ENCODE peak calls at places on chromosome 14, in five cellular contexts. I, O, Y, P and B are unnamed samples.

GRCh38 chr14:103156733-103157411 is 33.6 kb downstream of the TNFAIP2 start:
- DNase-seq in I (no peak), O (no peak), Y (no peak), P (no peak), B (no peak)

GRCh38 chr14:61374284-61374683 is 52.9 kb downstream of the PRKCH start:
- DNase-seq in I (no peak), O (no peak), Y (no peak), P (no peak), B (no peak)

GRCh38 chr14:100755649-100756048 is 29.0 kb downstream of the DLK1 start:
- DNase-seq in I (no peak), O (peak), Y (no peak), P (no peak), B (no peak)

GRCh38 chr14:91388551-91388975 is 29.1 kb downstream of the CCDC88C start:
- DNase-seq in I (no peak), O (no peak), Y (no peak), P (no peak), B (no peak)

GRCh38 chr14:75559451-75560187 is 18.8 kb upstream of the FLVCR2 start:
- DNase-seq in I (peak), O (peak), Y (peak), P (no peak), B (peak)

GRCh38 chr14:68549057-68549421 is 243.8 kb downstream of the ZFP36L1 start:
- DNase-seq in I (no peak), O (peak), Y (no peak), P (no peak), B (peak)

GRCh38 chr14:103121846-103122577 is 1.2 kb upstream of the TNFAIP2 start:
- DNase-seq in I (peak), O (peak), Y (peak), P (peak), B (peak)

GRCh38 chr14:77086017-77086727 is 11.9 kb upstream of the CIPC start:
- DNase-seq in I (no peak), O (no peak), Y (no peak), P (no peak), B (no peak)

GRCh38 chr14:51996148-51996746 is 6.9 kb downstream of the RTRAF start:
- DNase-seq in I (no peak), O (peak), Y (peak), P (no peak), B (no peak)

GRCh38 chr14:60760648-60761364 is 26.2 kb downstream of the MNAT1 start:
- DNase-seq in I (no peak), O (no peak), Y (no peak), P (no peak), B (no peak)

GRCh38 chr14:71362920-71363584 is 455.8 kb downstream of the PCNX1 start:
- DNase-seq in I (no peak), O (peak), Y (no peak), P (no peak), B (peak)

GRCh38 chr14:31410048-31410654 is 10.2 kb downstream of the HEATR5A start:
- DNase-seq in I (no peak), O (no peak), Y (no peak), P (no peak), B (no peak)

GRCh38 chr14:104656014-104656714 is 33.3 kb upstream of the INF2 start:
- DNase-seq in I (no peak), O (no peak), Y (no peak), P (no peak), B (no peak)

GRCh38 chr14:33699300-33699699 is 251.6 kb downstream of the EGLN3 start:
- DNase-seq in I (no peak), O (no peak), Y (no peak), P (no peak), B (no peak)

GRCh38 chr14:56004807-56005579 is 113.2 kb upstream of the PELI2 start:
- DNase-seq in I (peak), O (peak), Y (peak), P (no peak), B (no peak)

GRCh38 chr14:63605041-63605532 is 36.6 kb downstream of the WDR89 start:
- DNase-seq in I (no peak), O (peak), Y (no peak), P (no peak), B (no peak)

GRCh38 chr14:85471744-85472143 is 58.2 kb upstream of the FLRT2 start:
- DNase-seq in I (no peak), O (peak), Y (no peak), P (no peak), B (peak)

GRCh38 chr14:39265032-39265431 is 31.3 kb downstream of the MIA2 start:
- DNase-seq in I (no peak), O (peak), Y (no peak), P (no peak), B (no peak)

GRCh38 chr14:29885988-29886387 is 41.7 kb downstream of the PRKD1 start:
- DNase-seq in I (no peak), O (no peak), Y (no peak), P (no peak), B (no peak)

GRCh38 chr14:20680363-20680762 is 4.0 kb upstream of the RNASE4 start:
- DNase-seq in I (no peak), O (no peak), Y (no peak), P (no peak), B (no peak)
- H3K4me3 ChIP-seq in I (no peak), O (peak), Y (no peak), P (peak), B (peak)

GRCh38 chr14:21205026-21205677 is 49.3 kb upstream of the OR5AU1 start:
- DNase-seq in I (no peak), O (no peak), Y (no peak), P (no peak), B (no peak)
- H3K4me3 ChIP-seq in I (no peak), O (no peak), Y (no peak), P (no peak), B (no peak)

DNA sequence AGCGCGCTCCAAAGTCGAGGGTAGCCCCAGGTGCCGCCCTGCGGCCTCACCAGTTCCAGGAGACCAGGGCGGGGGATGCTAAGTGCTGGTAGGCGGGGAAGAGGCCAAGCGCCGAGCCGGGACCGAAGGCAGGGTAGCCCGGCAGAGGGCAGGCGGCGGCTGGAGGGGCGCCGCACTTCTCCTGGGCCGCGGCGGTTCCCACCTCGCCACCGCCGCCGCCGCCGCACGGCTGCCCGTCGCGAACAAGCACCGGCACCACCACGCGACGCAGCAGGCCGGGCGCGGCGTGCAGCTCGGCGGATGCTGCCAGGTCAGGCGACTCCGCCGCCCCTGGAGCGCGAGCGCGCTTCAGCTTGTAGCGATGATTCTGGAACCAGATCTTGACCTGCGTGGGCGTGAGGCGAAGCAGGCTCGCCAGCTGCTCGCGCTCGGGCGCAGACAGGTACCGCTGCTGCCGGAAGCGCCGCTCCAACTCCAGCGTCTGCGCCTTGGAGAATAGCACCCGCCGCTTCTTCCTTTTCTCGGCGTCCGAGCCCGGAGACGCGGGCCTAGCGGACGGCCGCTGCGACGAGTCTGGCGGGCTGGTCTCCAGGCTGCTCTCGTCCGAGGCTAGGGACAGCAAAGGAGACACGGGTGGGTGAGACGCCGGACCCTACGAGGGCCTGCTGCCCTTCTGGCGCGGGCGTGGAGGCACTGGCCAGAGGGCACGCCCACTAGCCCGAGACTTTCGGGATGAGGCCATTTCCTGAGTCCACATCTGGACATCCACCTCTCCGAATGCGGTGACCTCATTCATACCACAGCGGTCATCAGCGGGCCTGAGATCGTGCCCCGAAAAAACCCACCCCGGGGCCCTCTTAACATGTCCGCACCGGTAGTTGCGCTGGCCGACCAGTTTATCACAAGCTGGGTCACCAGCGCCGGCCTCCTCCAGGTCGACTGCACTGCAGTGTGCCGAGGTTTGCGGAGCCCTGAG is 1.3 kb downstream of the NKX2-8 start:
- DNase-seq in I (peak), O (peak), Y (no peak), P (no peak), B (no peak)
- H3K4me3 ChIP-seq in I (peak), O (peak), Y (peak), P (peak), B (no peak)

DNA sequence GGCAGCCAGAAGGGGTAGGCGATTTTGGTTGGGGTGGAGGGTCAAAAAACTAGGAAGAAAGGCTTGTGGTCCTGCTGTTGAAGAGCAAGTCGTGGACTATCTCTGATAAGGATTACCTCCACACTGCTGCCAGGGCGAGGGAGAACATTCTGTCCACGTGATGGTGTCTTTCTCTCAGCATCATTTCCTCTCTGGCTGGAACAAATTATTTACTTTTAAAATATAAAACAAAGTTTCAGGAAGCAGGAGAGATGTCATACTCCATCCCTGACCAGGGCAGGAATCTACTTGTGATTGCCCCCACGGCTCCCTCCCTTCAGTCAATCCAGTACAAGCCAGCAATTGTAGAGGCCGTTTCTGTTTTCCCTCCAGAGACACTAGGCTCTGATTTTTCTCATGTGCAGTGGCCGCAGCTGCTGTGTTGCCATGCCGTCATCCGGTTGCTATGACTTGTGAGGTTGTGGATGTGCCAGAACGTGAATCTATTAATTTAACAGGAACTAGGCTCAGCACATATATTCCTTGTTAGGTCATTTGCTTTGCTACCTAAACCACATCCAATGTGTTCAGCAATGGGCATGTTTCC is 61.5 kb upstream of the PTGR2 start:
- DNase-seq in I (no peak), O (peak), Y (peak), P (peak), B (peak)
- H3K4me3 ChIP-seq in I (peak), O (no peak), Y (no peak), P (no peak), B (no peak)

GRCh38 chr14:81172353-81172752 is 48.4 kb downstream of the GTF2A1 start:
- DNase-seq in I (no peak), O (peak), Y (no peak), P (no peak), B (no peak)

GRCh38 chr14:81169267-81169666 is 51.5 kb downstream of the GTF2A1 start:
- DNase-seq in I (no peak), O (no peak), Y (no peak), P (no peak), B (no peak)

GRCh38 chr14:81170104-81170828 is 50.5 kb downstream of the GTF2A1 start:
- DNase-seq in I (peak), O (peak), Y (peak), P (peak), B (peak)

GRCh38 chr14:81169711-81170103 is 51.1 kb downstream of the GTF2A1 start:
- DNase-seq in I (peak), O (peak), Y (peak), P (peak), B (peak)

GRCh38 chr14:81170829-81171195 is 49.9 kb downstream of the GTF2A1 start:
- DNase-seq in I (no peak), O (no peak), Y (no peak), P (no peak), B (no peak)
- H3K4me3 ChIP-seq in I (peak), O (no peak), Y (no peak), P (peak), B (no peak)

DNA sequence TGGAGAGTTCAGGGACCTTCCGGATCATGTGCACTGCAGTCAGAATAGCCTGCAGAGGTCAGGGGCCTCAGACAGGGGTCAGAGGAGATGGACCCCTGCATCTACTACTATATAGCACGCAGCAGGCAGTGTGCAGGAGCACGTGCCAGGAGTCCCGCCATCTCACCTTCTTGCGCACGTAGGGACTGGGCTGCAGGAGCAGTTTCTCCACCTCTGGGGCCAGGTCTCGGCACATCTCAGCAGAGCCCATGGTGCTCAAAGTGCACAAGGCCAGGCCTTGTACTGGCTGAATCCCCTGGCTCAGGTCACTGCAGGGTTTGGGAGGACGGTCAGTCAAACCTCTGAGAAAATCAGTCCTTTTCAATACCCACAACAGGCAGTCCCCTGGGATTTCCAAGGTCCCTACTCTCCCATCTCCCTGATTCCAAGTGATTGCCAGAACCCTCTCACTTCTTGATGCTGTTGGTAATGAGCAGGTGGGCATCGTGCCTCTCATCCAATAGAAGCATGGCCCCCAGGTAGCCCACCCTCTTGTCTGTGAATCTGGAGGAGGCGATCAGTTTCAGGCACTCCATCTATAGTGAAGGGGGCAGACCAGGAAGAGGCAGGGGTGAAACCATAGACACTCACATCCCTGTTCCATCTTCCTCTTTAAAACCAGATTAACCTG is 1.3 kb downstream of the AP1G2 start:
- DNase-seq in I (no peak), O (no peak), Y (no peak), P (no peak), B (no peak)
- H3K4me3 ChIP-seq in I (peak), O (no peak), Y (no peak), P (peak), B (no peak)

DNA sequence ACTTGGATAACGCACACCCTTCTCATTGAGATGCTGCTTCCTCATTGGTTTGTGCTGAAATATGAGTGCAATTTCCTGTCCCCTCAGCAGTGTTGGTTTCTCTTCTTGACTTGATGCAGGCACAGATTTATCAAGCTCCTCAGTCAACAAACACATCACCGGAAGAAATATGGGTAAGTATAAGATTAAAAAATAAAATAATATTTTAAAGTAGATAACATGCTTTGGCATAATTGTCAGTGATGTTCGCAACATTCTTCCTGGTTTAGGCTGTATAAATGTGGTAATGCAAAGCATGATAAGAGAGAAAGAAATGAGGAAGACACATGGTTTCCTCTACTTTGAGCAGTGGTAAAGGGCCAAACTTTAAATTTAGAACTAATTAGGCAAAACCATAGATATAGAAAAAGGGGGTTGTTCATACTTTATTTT is at the start of gene GPR65:
- DNase-seq in I (no peak), O (peak), Y (no peak), P (no peak), B (no peak)
- H3K4me3 ChIP-seq in I (peak), O (no peak), Y (no peak), P (peak), B (no peak)